ENCODE peak calls at places on chromosome 21, in five cellular contexts. J is NT2/D1; F is stimulated activated CD4-positive, alpha-beta T cell treated with anti-CD3 and anti-CD28 coated beads, Interleukin-12 subunit alpha, Interleukin-12 subunit beta, amount 100 ng/mL, for 4 hours; T is NCI-H2029; D is foreskin melanocyte. B is an unnamed sample.

GRCh38 chr21:37670883-37671282 is 245.4 kb downstream of the KCNJ6 start:
- DNase-seq in D (peak), J (no peak), F (no peak), T (peak), B (no peak)

GRCh38 chr21:38352536-38353219 is 95.9 kb downstream of the KCNJ15 start:
- DNase-seq in T (peak), D (peak), J (peak), F (peak), B (peak)

GRCh38 chr21:22575165-22575584 is 1577.0 kb downstream of the NCAM2 start:
- DNase-seq in T (no peak), J (peak), F (no peak), D (no peak), B (no peak)

GRCh38 chr21:15524855-15525254 is 204.9 kb upstream of the USP25 start:
- DNase-seq in F (no peak), D (no peak), J (no peak), T (no peak), B (no peak)

GRCh38 chr21:15210235-15210678 is 145.5 kb upstream of the NRIP1 start:
- DNase-seq in T (no peak), D (no peak), F (no peak), J (no peak), B (no peak)

GRCh38 chr21:18245493-18245967 is 897 bp downstream of the CHODL start:
- DNase-seq in J (no peak), F (no peak), T (no peak), D (no peak), B (no peak)

GRCh38 chr21:17667256-17667655 is 54.6 kb upstream of the BTG3 start:
- DNase-seq in D (no peak), T (no peak), F (no peak), J (no peak), B (no peak)

GRCh38 chr21:29104239-29104708 is 26.2 kb upstream of the MAP3K7CL start:
- DNase-seq in J (no peak), D (no peak), T (peak), F (no peak), B (no peak)

GRCh38 chr21:41682719-41683179 is 84.1 kb downstream of the RIPK4 start:
- DNase-seq in F (no peak), T (no peak), D (no peak), J (no peak), B (no peak)

GRCh38 chr21:31235671-31236450 is 108.2 kb downstream of the TIAM1 start:
- DNase-seq in T (peak), J (no peak), D (peak), F (no peak), B (no peak)

GRCh38 chr21:40688106-40688850 is 158.7 kb downstream of the DSCAM start:
- DNase-seq in J (no peak), D (no peak), F (no peak), T (no peak), B (no peak)

GRCh38 chr21:42652527-42653491 is 612 bp upstream of the PDE9A start:
- DNase-seq in T (no peak), J (no peak), F (no peak), D (no peak), B (no peak)

GRCh38 chr21:41956926-41957729 is 3.3 kb upstream of the C2CD2 start:
- DNase-seq in T (no peak), D (no peak), F (no peak), J (no peak), B (no peak)

GRCh38 chr21:16634522-16634914 is 878.3 kb upstream of the CXADR start:
- DNase-seq in J (peak), F (no peak), D (no peak), T (peak), B (no peak)

GRCh38 chr21:42414066-42414465 is 10.4 kb downstream of the UBASH3A start:
- DNase-seq in F (no peak), D (no peak), J (no peak), T (no peak), B (no peak)

GRCh38 chr21:26366781-26367180 is 196.2 kb upstream of the APP start:
- DNase-seq in D (no peak), F (no peak), T (no peak), J (no peak), B (no peak)

GRCh38 chr21:46421191-46421750 is 37.4 kb upstream of the DIP2A start:
- DNase-seq in F (no peak), J (no peak), T (no peak), D (no peak), B (no peak)

GRCh38 chr21:41501919-41502318 is 6.0 kb downstream of the TMPRSS2 start:
- DNase-seq in D (no peak), J (no peak), F (no peak), T (peak), B (no peak)

GRCh38 chr21:34986561-34987533 is 62.3 kb downstream of the RUNX1 start:
- DNase-seq in J (peak), D (peak), T (no peak), F (peak), B (no peak)

GRCh38 chr21:17775431-17776126 is 43.6 kb downstream of the C21orf91 start:
- DNase-seq in F (peak), J (no peak), D (no peak), T (no peak), B (no peak)

GRCh38 chr21:33948096-33948950 is 32.7 kb upstream of the ATP5PO start:
- DNase-seq in J (peak), F (peak), T (peak), D (peak), B (peak)

GRCh38 chr21:25682382-25682781 is 43.3 kb downstream of the JAM2 start:
- DNase-seq in J (no peak), D (no peak), T (no peak), F (no peak), B (no peak)

GRCh38 chr21:44708866-44709425 is 2.4 kb downstream of the TSPEAR start:
- DNase-seq in F (no peak), D (no peak), T (no peak), J (no peak), B (no peak)

GRCh38 chr21:26769613-26770188 is 75.5 kb downstream of the ADAMTS1 start:
- DNase-seq in D (peak), J (no peak), T (no peak), F (no peak), B (no peak)

GRCh38 chr21:45241357-45241756 is 46.3 kb downstream of the POFUT2 start:
- DNase-seq in J (no peak), T (no peak), D (no peak), F (no peak), B (no peak)

GRCh38 chr21:33268736-33269441 is 2.7 kb downstream of the IL10RB start:
- DNase-seq in F (peak), D (no peak), J (no peak), T (peak), B (no peak)